ENCODE peak calls at places on chromosome 14, in nine cellular contexts. B is heart right ventricle; F is BJ; R is sigmoid colon; I is adipocyte; L is hepatocyte; G is cardiac muscle cell; H is GM23248; C is naive thymus-derived CD4-positive, alpha-beta T cell. W is an unnamed sample.
A peak's percentile ranks its signal among the peaks of the same experiment; 100 is the strongest.

GRCh38 chr14:56219666-56220413 is 101.6 kb downstream of the PELI2 start:
- DNase-seq in B (no peak), F (no peak), R (no peak), I (no peak), L (no peak), G (no peak), H (peak; percentile 18), C (no peak), W (no peak)

GRCh38 chr14:65281991-65282908 is 130.3 kb upstream of the FUT8 start:
- DNase-seq in B (peak; percentile 36), F (peak; percentile 52), R (no peak), I (peak; percentile 64), L (no peak), G (no peak), H (peak; percentile 77), C (no peak), W (no peak)

GRCh38 chr14:52076334-52076733 is 7.5 kb upstream of the NID2 start:
- DNase-seq in B (no peak), F (no peak), R (no peak), I (peak; percentile 80), L (no peak), G (no peak), H (peak; percentile 93), C (no peak), W (no peak)

GRCh38 chr14:106556665-106557289 is 1030.4 kb downstream of the TMEM121 start:
- DNase-seq in B (no peak), F (no peak), R (no peak), I (no peak), L (no peak), G (no peak), H (no peak), C (peak; percentile 48), W (peak; percentile 60)

GRCh38 chr14:96104469-96105057 is 65.4 kb downstream of the C14orf132 start:
- DNase-seq in B (peak; percentile 47), F (peak; percentile 98), R (peak; percentile 98), I (peak; percentile 99), L (peak; percentile 80), G (no peak), H (peak; percentile 100), C (no peak), W (no peak)

GRCh38 chr14:24095196-24096068 is 1.3 kb downstream of the PCK2 start:
- DNase-seq in B (no peak), F (peak; percentile 29), R (no peak), I (peak; percentile 55), L (peak; percentile 83), G (peak; percentile 9), H (peak; percentile 77), C (no peak), W (peak; percentile 36)

GRCh38 chr14:92012121-92012748 is 27.6 kb downstream of the TRIP11 start:
- DNase-seq in B (no peak), F (no peak), R (no peak), I (no peak), L (no peak), G (no peak), H (no peak), C (no peak), W (no peak)

GRCh38 chr14:95437715-95438114 is 78.7 kb downstream of the SYNE3 start:
- DNase-seq in B (no peak), F (no peak), R (no peak), I (no peak), L (no peak), G (no peak), H (no peak), C (no peak), W (no peak)

GRCh38 chr14:38207830-38208815 is at the start of gene SSTR1:
- DNase-seq in B (peak; percentile 6), F (no peak), R (no peak), I (peak; percentile 9), L (peak; percentile 84), G (peak; percentile 27), H (peak; percentile 56), C (no peak), W (no peak)

GRCh38 chr14:69527635-69528034 is 43.1 kb downstream of the PLEKHD1 start:
- DNase-seq in B (no peak), F (no peak), R (no peak), I (no peak), L (no peak), G (no peak), H (no peak), C (no peak), W (no peak)

GRCh38 chr14:69528143-69528542 is 43.6 kb downstream of the PLEKHD1 start:
- DNase-seq in B (no peak), F (no peak), R (no peak), I (no peak), L (no peak), G (no peak), H (no peak), C (no peak), W (no peak)

GRCh38 chr14:69531135-69531534 is 43.5 kb downstream of the CCDC177 start:
- DNase-seq in B (no peak), F (no peak), R (no peak), I (no peak), L (no peak), G (no peak), H (no peak), C (no peak), W (no peak)

GRCh38 chr14:69528930-69529329 is 44.4 kb downstream of the PLEKHD1 start:
- DNase-seq in B (no peak), F (no peak), R (no peak), I (no peak), L (no peak), G (no peak), H (no peak), C (no peak), W (no peak)

DNA sequence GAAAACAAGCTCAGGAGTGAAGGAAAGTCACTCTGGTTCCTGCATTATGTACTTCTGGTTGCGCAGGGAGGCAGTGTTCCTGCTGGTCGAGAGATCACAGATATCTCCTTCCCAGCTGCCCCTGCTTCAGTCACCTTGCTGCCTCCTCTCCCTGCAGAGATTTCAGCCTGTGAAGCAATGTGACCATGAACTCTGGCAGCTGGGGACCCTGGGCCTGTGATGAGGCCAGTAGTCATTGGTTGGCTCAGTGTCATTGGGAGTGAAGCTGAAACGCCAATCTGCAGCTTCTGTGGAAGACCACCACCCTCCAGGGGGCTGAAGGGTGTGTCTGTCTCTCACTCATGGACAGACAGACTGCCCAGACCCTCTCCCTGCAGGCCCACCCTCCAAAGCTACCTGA is 45.0 kb downstream of the PLEKHD1 start:
- DNase-seq in B (no peak), F (no peak), R (no peak), I (no peak), L (no peak), G (no peak), H (no peak), C (no peak), W (no peak)
- H3K27me3 ChIP-seq in B (peaks cover 7% of the 10 kb centered on the region), F (peaks cover 23% of the 10 kb centered on the region), R (no peaks in the 10 kb centered on the region), I (peaks cover 84% of the 10 kb centered on the region), L (peaks cover 3% of the 10 kb centered on the region), G (peaks cover 2% of the 10 kb centered on the region), H (peaks cover 50% of the 10 kb centered on the region), C (no peaks in the 10 kb centered on the region), W (no peaks in the 10 kb centered on the region)

GRCh38 chr14:73739174-73739898 is 25.2 kb upstream of the PNMA1 start:
- DNase-seq in B (no peak), F (no peak), R (peak; percentile 64), I (no peak), L (peak; percentile 15), G (no peak), H (no peak), C (no peak), W (no peak)

GRCh38 chr14:73739899-73740685 is 25.9 kb upstream of the PNMA1 start:
- DNase-seq in B (no peak), F (no peak), R (peak; percentile 71), I (no peak), L (peak; percentile 7), G (no peak), H (no peak), C (no peak), W (no peak)

GRCh38 chr14:73741876-73742519 is 27.8 kb upstream of the PNMA1 start:
- DNase-seq in B (no peak), F (no peak), R (peak; percentile 70), I (no peak), L (peak; percentile 52), G (no peak), H (peak; percentile 37), C (no peak), W (no peak)

GRCh38 chr14:73741386-73741875 is 27.2 kb upstream of the PNMA1 start:
- DNase-seq in B (peak; percentile 84), F (no peak), R (peak; percentile 90), I (peak; percentile 71), L (peak; percentile 83), G (no peak), H (peak; percentile 73), C (peak; percentile 54), W (peak; percentile 81)

DNA sequence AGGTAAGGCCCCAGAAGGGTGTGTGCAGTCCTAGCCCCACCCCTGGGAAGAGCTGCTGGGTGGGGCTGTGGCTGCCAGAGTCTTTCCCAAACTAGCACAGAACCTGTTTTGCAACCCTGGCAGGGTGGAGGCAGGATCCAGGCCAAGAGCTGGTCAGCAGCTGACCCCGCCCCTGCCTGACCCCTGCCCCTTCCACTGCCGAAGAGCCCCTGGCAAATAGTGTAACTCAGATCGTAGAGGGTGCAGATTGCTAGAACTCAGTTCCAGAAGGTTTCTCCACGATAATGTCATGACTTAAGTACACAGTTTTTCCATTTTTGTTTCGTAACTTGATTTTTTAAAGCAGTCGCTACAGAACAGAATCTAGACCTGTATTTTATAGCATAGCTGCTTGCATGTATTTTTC is 26.7 kb upstream of the PNMA1 start:
- DNase-seq in B (no peak), F (no peak), R (peak; percentile 91), I (peak; percentile 72), L (peak; percentile 71), G (no peak), H (peak; percentile 70), C (no peak), W (no peak)
- H3K4me3 ChIP-seq in B (no peak overlapping the region), F (no peak overlapping the region), R (peak overlapping the region; percentile 33), I (peak overlapping the region; percentile 70), L (no peak overlapping the region), G (no peak overlapping the region), H (peak overlapping the region; percentile 59), C (peak overlapping the region; percentile 52), W (peak overlapping the region; percentile 9)

DNA sequence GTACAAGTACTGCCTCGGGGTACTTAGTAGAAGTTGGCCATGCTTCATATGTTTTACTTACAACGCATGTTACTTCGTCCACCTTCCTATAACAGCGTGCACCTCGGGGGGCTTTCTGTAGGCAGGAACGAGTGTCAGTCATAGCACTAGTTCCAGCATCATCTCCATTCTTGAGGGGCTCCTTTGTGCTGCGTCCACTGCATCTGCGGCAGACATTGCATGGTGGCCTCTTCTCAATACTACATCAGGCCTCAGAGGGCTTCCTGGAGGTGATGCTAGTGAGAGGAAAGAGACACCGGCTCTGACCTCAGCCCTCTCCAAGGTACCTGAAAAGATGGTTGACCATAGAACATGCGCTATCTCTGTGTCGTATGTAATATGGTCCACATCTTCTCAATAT is 121.2 kb upstream of the RTL1 start:
- DNase-seq in B (no peak), F (no peak), R (peak; percentile 13), I (no peak), L (no peak), G (no peak), H (no peak), C (no peak), W (no peak)
- H3K27me3 ChIP-seq in B (peaks cover 12% of the 10 kb centered on the region), F (no peaks in the 10 kb centered on the region), R (no peaks in the 10 kb centered on the region), I (no peaks in the 10 kb centered on the region), L (no peaks in the 10 kb centered on the region), G (no peaks in the 10 kb centered on the region), H (no peaks in the 10 kb centered on the region), C (no peaks in the 10 kb centered on the region), W (no peaks in the 10 kb centered on the region)

GRCh38 chr14:90177537-90178189 is 78.7 kb upstream of the PSMC1 start:
- DNase-seq in B (no peak), F (no peak), R (no peak), I (peak; percentile 9), L (no peak), G (no peak), H (peak; percentile 58), C (no peak), W (no peak)
- H3K4me3 ChIP-seq in B (no peak overlapping the region), F (no peak overlapping the region), R (no peak overlapping the region), I (no peak overlapping the region), L (no peak overlapping the region), G (no peak overlapping the region), H (no peak overlapping the region), C (no peak overlapping the region), W (no peak overlapping the region)

W was measured in HL-60.